ENCODE peak calls at places on chromosomes 1 and 21, in four cellular contexts. J, Q, A and Z are unnamed samples.

GRCh38 chr1:25433389-25434186 is 2.9 kb downstream of the MACO1 start:
- DNase-seq in A (no peak), J (no peak), Q (no peak), Z (no peak)

GRCh38 chr1:6835139-6835538 is 49.9 kb downstream of the CAMTA1 start:
- DNase-seq in Q (no peak), J (no peak), A (no peak), Z (no peak)

GRCh38 chr21:44408226-44408625 is 47.1 kb upstream of the LRRC3 start:
- DNase-seq in A (no peak), Q (no peak), J (no peak), Z (no peak)

GRCh38 chr21:19844334-19844733 is 1153.9 kb upstream of the NCAM2 start:
- DNase-seq in A (no peak), Q (no peak), J (no peak), Z (no peak)

GRCh38 chr1:159473335-159473734 is 33.8 kb downstream of the OR10J1 start:
- DNase-seq in J (no peak), A (no peak), Q (no peak), Z (no peak)

GRCh38 chr1:3462356-3463012 is 8.0 kb downstream of the ARHGEF16 start:
- DNase-seq in J (no peak), A (no peak), Q (no peak), Z (no peak)

GRCh38 chr1:21378705-21379494 is 61.0 kb upstream of the NBPF3 start:
- DNase-seq in Q (no peak), A (peak), J (no peak), Z (no peak)

GRCh38 chr1:42931108-42931539 is 27.5 kb downstream of the SLC2A1 start:
- DNase-seq in Q (no peak), J (no peak), A (peak), Z (no peak)

GRCh38 chr1:217465102-217465501 is 165.8 kb downstream of the GPATCH2 start:
- DNase-seq in Q (no peak), J (no peak), A (no peak), Z (no peak)

GRCh38 chr21:38760017-38760761 is 45.5 kb upstream of the ETS2 start:
- DNase-seq in J (no peak), Q (no peak), A (no peak), Z (no peak)

DNA sequence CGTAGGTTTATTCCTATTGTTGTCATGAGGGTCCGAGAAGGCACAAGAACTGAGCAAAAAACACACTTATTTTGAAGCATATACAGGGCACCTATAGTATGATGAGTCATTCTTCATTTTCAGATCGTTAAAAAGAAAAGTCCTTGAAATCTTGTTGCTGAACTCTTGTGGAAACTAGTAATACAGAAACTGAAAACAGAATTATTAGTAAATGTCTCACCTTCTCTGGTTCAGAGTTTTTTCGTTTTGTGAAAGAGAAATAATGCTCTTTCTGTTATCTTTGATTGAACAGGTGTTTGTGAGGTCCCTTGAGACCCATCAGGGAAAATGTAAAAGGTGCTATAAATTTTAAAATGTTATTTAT is 102.0 kb upstream of the COA6 start:
- DNase-seq in Q (no peak), A (no peak), J (no peak), Z (no peak)
- H3K4me3 ChIP-seq in Q (no peak), A (no peak), J (no peak), Z (no peak)

GRCh38 chr21:21183092-21183491 is 184.9 kb downstream of the NCAM2 start:
- DNase-seq in Q (no peak), J (no peak), A (no peak), Z (no peak)
- H3K4me3 ChIP-seq in Q (no peak), J (no peak), A (no peak), Z (no peak)

GRCh38 chr1:178034676-178035075 is 59.2 kb upstream of the RASAL2 start:
- DNase-seq in A (no peak), J (no peak), Q (no peak), Z (no peak)

GRCh38 chr1:178038372-178038771 is 55.5 kb upstream of the RASAL2 start:
- DNase-seq in Q (no peak), J (no peak), A (no peak), Z (no peak)

GRCh38 chr1:178033019-178033418 is 60.9 kb upstream of the RASAL2 start:
- DNase-seq in Q (no peak), J (no peak), A (no peak), Z (no peak)

GRCh38 chr1:178037510-178038253 is 56.2 kb upstream of the RASAL2 start:
- DNase-seq in Q (peak), J (peak), A (peak), Z (peak)

GRCh38 chr1:178036090-178036489 is 57.8 kb upstream of the RASAL2 start:
- DNase-seq in Q (no peak), A (no peak), J (no peak), Z (no peak)
- H3K4me3 ChIP-seq in Q (no peak), A (no peak), J (no peak), Z (no peak)

DNA sequence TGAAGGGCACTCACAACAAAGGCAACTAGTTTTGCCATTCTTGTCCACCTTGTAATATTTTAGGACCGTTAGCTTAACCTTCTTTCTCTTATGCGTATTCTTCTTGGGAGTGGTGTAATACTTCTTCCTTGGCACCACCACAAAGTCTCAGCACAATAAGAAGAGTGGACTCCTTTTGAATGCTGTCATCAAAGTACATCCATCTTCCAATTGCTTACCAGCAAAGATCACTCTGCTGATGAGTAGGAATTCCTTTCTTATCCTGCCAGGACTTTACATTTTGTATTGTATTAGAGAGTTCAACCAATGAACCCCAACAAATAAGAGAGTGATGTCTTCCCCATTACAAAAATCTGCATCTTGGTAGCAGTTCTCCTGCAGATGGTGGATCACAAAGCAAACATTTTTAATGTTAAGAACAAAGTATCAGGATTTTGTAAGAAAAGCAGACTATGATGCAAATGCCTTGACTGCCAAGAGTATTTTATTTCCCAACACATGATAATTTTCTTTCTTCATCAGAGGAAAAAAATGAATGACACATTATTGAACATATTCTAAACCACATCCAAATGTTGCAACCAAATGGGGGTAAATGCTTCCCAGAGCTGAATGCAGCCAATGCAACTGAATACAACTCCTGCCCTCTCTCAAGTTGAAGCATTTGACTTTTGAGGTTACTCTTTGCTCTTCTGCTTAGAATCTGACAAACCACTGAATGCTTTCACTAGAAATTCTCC is 5.1 kb upstream of the ARNT start:
- DNase-seq in Q (peak), J (no peak), A (peak), Z (peak)
- H3K4me3 ChIP-seq in Q (no peak), J (no peak), A (no peak), Z (no peak)

GRCh38 chr1:193190096-193190744 is 3.8 kb upstream of the B3GALT2 start:
- DNase-seq in A (peak), J (no peak), Q (no peak), Z (no peak)
- H3K4me3 ChIP-seq in A (no peak), J (no peak), Q (no peak), Z (no peak)